ENCODE peak calls at places on chromosomes 16 and 17, in four cellular contexts. V is stimulated activated CD8-positive, alpha-beta memory T cell treated with anti-CD3 and anti-CD28 coated beads, Interleukin-12 subunit alpha, Interleukin-12 subunit beta, amount 100 ng/mL, for 1 hour; Q is posterior vena cava; S is brain microvascular endothelial cell. P is an unnamed sample.

GRCh38 chr17:19386276-19386863 is 620 bp downstream of the MFAP4 start:
- DNase-seq in Q (peak), V (no peak), S (peak), P (peak)

GRCh38 chr16:85304337-85304736 is 192.1 kb upstream of the CIBAR2 start:
- DNase-seq in Q (no peak), V (no peak), S (no peak), P (no peak)

GRCh38 chr17:6435968-6436367 is 1.0 kb upstream of the AIPL1 start:
- DNase-seq in S (peak), V (peak), Q (peak), P (peak)

GRCh38 chr17:77802811-77803220 is 155.7 kb upstream of the TNRC6C start:
- DNase-seq in Q (peak), V (no peak), S (peak), P (peak)

GRCh38 chr16:53898993-53899392 is 195.0 kb downstream of the FTO start:
- DNase-seq in S (no peak), Q (no peak), V (no peak), P (no peak)

GRCh38 chr17:60355663-60356594 is 36.0 kb downstream of the USP32 start:
- DNase-seq in S (no peak), V (no peak), Q (no peak), P (no peak)

GRCh38 chr16:48622456-48623303 is 12.7 kb upstream of the N4BP1 start:
- DNase-seq in S (no peak), V (no peak), Q (no peak), P (peak)

GRCh38 chr17:44221072-44221861 is 1.8 kb upstream of the UBTF start:
- DNase-seq in Q (peak), S (peak), V (no peak), P (peak)

GRCh38 chr17:40068917-40069750 is 6.4 kb downstream of the THRA start:
- DNase-seq in Q (peak), V (peak), S (peak), P (peak)

GRCh38 chr16:56953006-56953405 is 8.7 kb upstream of the CETP start:
- DNase-seq in V (no peak), Q (no peak), S (no peak), P (peak)

GRCh38 chr16:15932939-15933338 is 16.5 kb upstream of the ABCC1 start:
- DNase-seq in Q (no peak), S (no peak), V (no peak), P (no peak)

GRCh38 chr17:65243838-65244237 is 106.7 kb downstream of the RGS9 start:
- DNase-seq in V (no peak), Q (no peak), S (no peak), P (no peak)

GRCh38 chr16:57643166-57643813 is 14.9 kb downstream of the ADGRG1 start:
- DNase-seq in S (peak), Q (no peak), V (no peak), P (no peak)

GRCh38 chr16:8937803-8938202 is 25.9 kb downstream of the USP7 start:
- DNase-seq in V (no peak), S (no peak), Q (no peak), P (no peak)

GRCh38 chr16:54027126-54027922 is 259.3 kb downstream of the IRX3 start:
- DNase-seq in Q (no peak), V (no peak), S (peak), P (no peak)

GRCh38 chr16:81826523-81826922 is 47.4 kb downstream of the PLCG2 start:
- DNase-seq in S (no peak), V (no peak), Q (no peak), P (no peak)

GRCh38 chr17:39339272-39339671 is 62.2 kb downstream of the FBXL20 start:
- DNase-seq in V (no peak), S (no peak), Q (no peak), P (no peak)

GRCh38 chr17:2436516-2436915 is 35.7 kb upstream of the MNT start:
- DNase-seq in V (no peak), S (no peak), Q (no peak), P (no peak)

GRCh38 chr16:81669473-81670350 is 109.4 kb upstream of the PLCG2 start:
- DNase-seq in Q (no peak), S (no peak), V (no peak), P (no peak)

GRCh38 chr17:81270279-81270678 is 24.8 kb downstream of the SLC38A10 start:
- DNase-seq in V (no peak), S (no peak), Q (no peak), P (no peak)

GRCh38 chr17:2954898-2955445 is 108.4 kb downstream of the OR1D5 start:
- DNase-seq in V (no peak), S (peak), Q (no peak), P (no peak)

GRCh38 chr16:85610446-85611204 is 2.5 kb upstream of the GSE1 start:
- DNase-seq in S (peak), Q (peak), V (peak), P (peak)

GRCh38 chr16:57615813-57616212 is 12.6 kb upstream of the ADGRG1 start:
- DNase-seq in V (no peak), Q (no peak), S (no peak), P (no peak)

GRCh38 chr17:81396278-81396721 is 1.0 kb downstream of the BAHCC1 start:
- DNase-seq in V (no peak), S (no peak), Q (no peak), P (no peak)

GRCh38 chr17:42779942-42780815 is at the start of gene WNK4:
- DNase-seq in S (no peak), V (no peak), Q (no peak), P (peak)

GRCh38 chr17:49916854-49917515 is 52.0 kb upstream of the DLX4 start:
- DNase-seq in S (no peak), Q (no peak), V (no peak), P (no peak)

GRCh38 chr17:12519956-12520594 is 145.6 kb upstream of the MYOCD start:
- DNase-seq in Q (no peak), S (no peak), V (no peak), P (no peak)

GRCh38 chr17:81574643-81574956 is 22.4 kb upstream of the FAAP100 start:
- DNase-seq in V (no peak), S (no peak), Q (no peak), P (no peak)

GRCh38 chr16:70753228-70753627 is 47.7 kb downstream of the VAC14 start:
- DNase-seq in V (no peak), Q (peak), S (no peak), P (peak)

GRCh38 chr16:48164907-48165715 is 9.3 kb upstream of the ABCC12 start:
- DNase-seq in S (peak), Q (peak), V (peak), P (peak)

GRCh38 chr16:75471723-75472634 is 7.5 kb upstream of the TMEM170A start:
- DNase-seq in V (no peak), Q (peak), S (peak), P (peak)

GRCh38 chr17:65312718-65313382 is 175.7 kb downstream of the RGS9 start:
- DNase-seq in V (no peak), S (no peak), Q (no peak), P (no peak)

GRCh38 chr17:83199500-83200201 is 120.2 kb downstream of the METRNL start:
- DNase-seq in Q (peak), S (peak), V (no peak), P (peak)

GRCh38 chr16:66916518-66916917 is 2.2 kb downstream of the CDH16 start:
- DNase-seq in V (no peak), Q (no peak), S (no peak), P (no peak)

GRCh38 chr16:13127144-13127543 is 225.7 kb downstream of the SHISA9 start:
- DNase-seq in V (no peak), Q (no peak), S (no peak), P (no peak)

P was measured in spleen.